ENCODE peak calls at places on chromosomes 16 and 17, in five cellular contexts. C, R, Q, B and U are unnamed samples.

GRCh38 chr17:79339311-79339710 is 264.7 kb downstream of the ENGASE start:
- DNase-seq in C (no peak), R (no peak), Q (no peak), B (no peak), U (no peak)

GRCh38 chr16:58236231-58236690 is 38.4 kb upstream of the CSNK2A2 start:
- DNase-seq in C (peak; percentile 16), R (no peak), Q (peak; percentile 80), B (peak; percentile 67), U (peak; percentile 50)

GRCh38 chr17:78125138-78125913 is 3.2 kb downstream of the TMC6 start:
- DNase-seq in C (no peak), R (no peak), Q (no peak), B (no peak), U (no peak)

GRCh38 chr17:70776446-70776845 is 607.1 kb downstream of the KCNJ2 start:
- DNase-seq in C (no peak), R (no peak), Q (no peak), B (no peak), U (no peak)

GRCh38 chr17:40467281-40467867 is 24.1 kb downstream of the IGFBP4 start:
- DNase-seq in C (no peak), R (no peak), Q (no peak), B (no peak), U (no peak)

GRCh38 chr17:65328567-65328966 is 191.4 kb downstream of the RGS9 start:
- DNase-seq in C (no peak), R (no peak), Q (no peak), B (no peak), U (no peak)

GRCh38 chr17:75131278-75132017 is at the start of gene NT5C:
- DNase-seq in C (no peak), R (no peak), Q (peak; percentile 77), B (peak; percentile 86), U (peak; percentile 85)

GRCh38 chr16:48081656-48082055 is 74.1 kb downstream of the ABCC12 start:
- DNase-seq in C (no peak), R (peak; percentile 50), Q (no peak), B (peak; percentile 84), U (peak; percentile 23)

GRCh38 chr17:1957037-1957436 is 68.1 kb downstream of the RTN4RL1 start:
- DNase-seq in C (no peak), R (no peak), Q (no peak), B (peak; percentile 22), U (no peak)

GRCh38 chr16:84043486-84044107 is 1.0 kb upstream of the SLC38A8 start:
- DNase-seq in C (no peak), R (no peak), Q (no peak), B (no peak), U (no peak)

GRCh38 chr16:89442990-89443726 is 47.2 kb downstream of the ANKRD11 start:
- DNase-seq in C (no peak), R (no peak), Q (peak; percentile 11), B (peak; percentile 78), U (peak; percentile 78)

GRCh38 chr16:23900480-23901177 is 64.8 kb downstream of the PRKCB start:
- DNase-seq in C (no peak), R (no peak), Q (no peak), B (no peak), U (no peak)

GRCh38 chr16:58098207-58099096 is 30.7 kb downstream of the CFAP20 start:
- DNase-seq in C (no peak), R (peak; percentile 12), Q (no peak), B (peak; percentile 84), U (no peak)

GRCh38 chr17:76911299-76912007 is 43.2 kb downstream of the MGAT5B start:
- DNase-seq in C (no peak), R (no peak), Q (no peak), B (no peak), U (no peak)

GRCh38 chr17:47810200-47810821 is 11.3 kb downstream of the OSBPL7 start:
- DNase-seq in C (no peak), R (peak; percentile 74), Q (peak; percentile 53), B (peak; percentile 89), U (peak; percentile 85)